ENCODE peak calls at places on chromosomes 16 and 17, in five cellular contexts. Y, Z, J, P and B are unnamed samples.

GRCh38 chr16:48623304-48624016 is 13.5 kb upstream of the N4BP1 start:
- DNase-seq in Y (peak), Z (peak), J (peak), P (peak), B (peak)

GRCh38 chr16:11078812-11079459 is 134.6 kb downstream of the CLEC16A start:
- DNase-seq in Y (no peak), Z (no peak), J (no peak), P (no peak), B (no peak)

GRCh38 chr16:1532081-1532760 is 1.2 kb upstream of the TMEM204 start:
- DNase-seq in Y (no peak), Z (no peak), J (no peak), P (no peak), B (no peak)

GRCh38 chr16:49921791-49922456 is 66.0 kb upstream of the ZNF423 start:
- DNase-seq in Y (peak), Z (no peak), J (peak), P (peak), B (peak)

GRCh38 chr17:76261421-76262215 is 3.5 kb upstream of the UBALD2 start:
- DNase-seq in Y (no peak), Z (no peak), J (no peak), P (peak), B (no peak)

GRCh38 chr16:22093952-22094351 is 1.6 kb downstream of the VWA3A start:
- DNase-seq in Y (no peak), Z (no peak), J (no peak), P (no peak), B (no peak)

GRCh38 chr16:16992986-16993783 is 477.6 kb downstream of the XYLT1 start:
- DNase-seq in Y (no peak), Z (no peak), J (peak), P (no peak), B (no peak)

GRCh38 chr16:56611281-56611833 is 3.0 kb downstream of the MT2A start:
- DNase-seq in Y (no peak), Z (no peak), J (no peak), P (no peak), B (no peak)

GRCh38 chr17:82690786-82691489 is 7.6 kb downstream of the RAB40B start:
- DNase-seq in Y (no peak), Z (no peak), J (no peak), P (no peak), B (peak)

GRCh38 chr16:546909-547770 is 13.1 kb upstream of the PRR35 start:
- DNase-seq in Y (peak), Z (no peak), J (peak), P (no peak), B (no peak)

GRCh38 chr17:7217113-7217987 is 2.3 kb downstream of the DLG4 start:
- DNase-seq in Y (peak), Z (no peak), J (no peak), P (peak), B (no peak)

GRCh38 chr16:86866986-86867722 is 288.8 kb downstream of the FOXL1 start:
- DNase-seq in Y (no peak), Z (no peak), J (no peak), P (no peak), B (no peak)